ENCODE peak calls at places on chromosomes 12 and 14, in eight cellular contexts. N is GM04503; U is AG08396; H is activated gamma-delta T cell treated with Interleukin-2 at 50 U/mL for 16 hours; D is amniotic stem cell; Y is BE2C; Q is neural progenitor cell; R is effector CD4-positive, alpha-beta T cell. X is an unnamed sample.

GRCh38 chr14:68970096-68970612 is 8.9 kb downstream of the ACTN1 start:
- DNase-seq in N (no peak), U (no peak), H (peak), D (no peak), Y (no peak), Q (no peak), R (peak), X (no peak)

GRCh38 chr14:43145361-43145760 is 1361.7 kb downstream of the FSCB start:
- DNase-seq in N (no peak), U (no peak), H (no peak), D (no peak), Y (no peak), Q (no peak), R (no peak), X (no peak)

GRCh38 chr12:6697584-6698351 is 2.8 kb downstream of the PIANP start:
- DNase-seq in N (no peak), U (peak), H (no peak), D (peak), Y (peak), Q (peak), R (no peak), X (peak)

GRCh38 chr14:53147893-53148292 is 5.2 kb downstream of the DDHD1 start:
- DNase-seq in N (no peak), U (no peak), H (no peak), D (no peak), Y (no peak), Q (no peak), R (no peak), X (no peak)

GRCh38 chr12:90299121-90299520 is 590.5 kb upstream of the ATP2B1 start:
- DNase-seq in N (no peak), U (no peak), H (no peak), D (no peak), Y (no peak), Q (no peak), R (no peak), X (no peak)

GRCh38 chr14:68703093-68703492 is 89.8 kb downstream of the ZFP36L1 start:
- DNase-seq in N (no peak), U (peak), H (no peak), D (peak), Y (no peak), Q (no peak), R (peak), X (no peak)

GRCh38 chr12:86414201-86414600 is 158.0 kb upstream of the MGAT4C start:
- DNase-seq in N (no peak), U (no peak), H (no peak), D (no peak), Y (no peak), Q (no peak), R (no peak), X (no peak)

GRCh38 chr14:49940805-49941421 is 48.0 kb downstream of the ARF6 start:
- DNase-seq in N (peak), U (no peak), H (no peak), D (no peak), Y (no peak), Q (no peak), R (no peak), X (no peak)

GRCh38 chr14:38409081-38409705 is 153.3 kb upstream of the CLEC14A start:
- DNase-seq in N (no peak), U (no peak), H (no peak), D (no peak), Y (no peak), Q (no peak), R (no peak), X (no peak)

GRCh38 chr12:89682284-89682683 is 26.4 kb downstream of the ATP2B1 start:
- DNase-seq in N (no peak), U (no peak), H (no peak), D (no peak), Y (no peak), Q (no peak), R (no peak), X (no peak)

GRCh38 chr14:73723799-73724621 is 9.8 kb upstream of the PNMA1 start:
- DNase-seq in N (peak), U (peak), H (no peak), D (peak), Y (no peak), Q (peak), R (no peak), X (no peak)

GRCh38 chr14:55846852-55847471 is 267.0 kb downstream of the KTN1 start:
- DNase-seq in N (peak), U (peak), H (no peak), D (no peak), Y (peak), Q (no peak), R (no peak), X (no peak)

GRCh38 chr12:96208801-96209534 is 14.8 kb downstream of the ELK3 start:
- DNase-seq in N (no peak), U (no peak), H (no peak), D (no peak), Y (no peak), Q (no peak), R (no peak), X (no peak)

GRCh38 chr14:24818054-24818822 is 184.2 kb upstream of the GZMB start:
- DNase-seq in N (no peak), U (no peak), H (no peak), D (no peak), Y (no peak), Q (no peak), R (no peak), X (no peak)

GRCh38 chr12:84375472-84375871 is 537.1 kb downstream of the SLC6A15 start:
- DNase-seq in N (no peak), U (no peak), H (no peak), D (no peak), Y (no peak), Q (no peak), R (no peak), X (no peak)

GRCh38 chr12:3054374-3054773 is 22.8 kb upstream of the TSPAN9 start:
- DNase-seq in N (no peak), U (no peak), H (no peak), D (no peak), Y (no peak), Q (no peak), R (no peak), X (no peak)

GRCh38 chr14:68844210-68844545 is 51.3 kb upstream of the ZFP36L1 start:
- DNase-seq in N (no peak), U (no peak), H (no peak), D (no peak), Y (no peak), Q (no peak), R (no peak), X (no peak)

GRCh38 chr12:115609356-115609755 is 668.1 kb downstream of the MED13L start:
- DNase-seq in N (no peak), U (no peak), H (no peak), D (no peak), Y (no peak), Q (no peak), R (no peak), X (no peak)

GRCh38 chr12:132952371-132953162 is 3.5 kb downstream of the ZNF605 start:
- DNase-seq in N (no peak), U (no peak), H (no peak), D (no peak), Y (no peak), Q (no peak), R (no peak), X (no peak)

GRCh38 chr14:52447236-52447635 is 105.1 kb downstream of the TXNDC16 start:
- DNase-seq in N (no peak), U (no peak), H (no peak), D (no peak), Y (no peak), Q (no peak), R (no peak), X (no peak)

GRCh38 chr14:54773171-54774006 is 129.2 kb downstream of the GCH1 start:
- DNase-seq in N (peak), U (peak), H (no peak), D (peak), Y (peak), Q (peak), R (peak), X (peak)

GRCh38 chr14:102508774-102509743 is 517 bp downstream of the ANKRD9 start:
- DNase-seq in N (no peak), U (peak), H (peak), D (no peak), Y (peak), Q (no peak), R (peak), X (no peak)

GRCh38 chr14:39491134-39491541 is 58.9 kb upstream of the FBXO33 start:
- DNase-seq in N (no peak), U (peak), H (no peak), D (no peak), Y (no peak), Q (peak), R (no peak), X (no peak)

GRCh38 chr12:91523831-91524230 is 341.2 kb upstream of the DCN start:
- DNase-seq in N (no peak), U (no peak), H (no peak), D (no peak), Y (no peak), Q (no peak), R (no peak), X (no peak)

GRCh38 chr12:124684496-124684895 is 117.1 kb upstream of the NCOR2 start:
- DNase-seq in N (no peak), U (no peak), H (no peak), D (no peak), Y (peak), Q (no peak), R (no peak), X (no peak)

GRCh38 chr14:99879401-99880295 is 86.4 kb downstream of the EML1 start:
- DNase-seq in N (peak), U (peak), H (no peak), D (peak), Y (no peak), Q (no peak), R (no peak), X (peak)

GRCh38 chr12:12272869-12273268 is 6.0 kb upstream of the LRP6 start:
- DNase-seq in N (no peak), U (peak), H (no peak), D (no peak), Y (no peak), Q (peak), R (no peak), X (no peak)

GRCh38 chr14:52068741-52069616 is at the start of gene NID2:
- DNase-seq in N (peak), U (peak), H (peak), D (peak), Y (peak), Q (peak), R (peak), X (peak)

GRCh38 chr14:95652690-95653089 is 33.5 kb upstream of the TCL1B start:
- DNase-seq in N (no peak), U (no peak), H (no peak), D (no peak), Y (no peak), Q (no peak), R (no peak), X (no peak)

GRCh38 chr12:105212431-105212830 is 23.5 kb downstream of the APPL2 start:
- DNase-seq in N (peak), U (peak), H (no peak), D (peak), Y (no peak), Q (no peak), R (no peak), X (no peak)

GRCh38 chr12:105676694-105677093 is 346.2 kb downstream of the C12orf75 start:
- DNase-seq in N (no peak), U (no peak), H (no peak), D (no peak), Y (no peak), Q (no peak), R (no peak), X (peak)

GRCh38 chr12:109777544-109777943 is 55.7 kb downstream of the TRPV4 start:
- DNase-seq in N (peak), U (peak), H (no peak), D (no peak), Y (peak), Q (no peak), R (no peak), X (peak)

GRCh38 chr12:127548123-127548553 is 718.8 kb upstream of the TMEM132C start:
- DNase-seq in N (peak), U (peak), H (no peak), D (peak), Y (no peak), Q (no peak), R (no peak), X (no peak)

GRCh38 chr12:104353012-104353981 is 49.8 kb downstream of the EID3 start:
- DNase-seq in N (no peak), U (no peak), H (no peak), D (no peak), Y (no peak), Q (no peak), R (no peak), X (no peak)

GRCh38 chr12:75905975-75906374 is 125.6 kb downstream of the PHLDA1 start:
- DNase-seq in N (no peak), U (no peak), H (no peak), D (no peak), Y (no peak), Q (no peak), R (no peak), X (no peak)

GRCh38 chr12:110932048-110932447 is 11.7 kb upstream of the MYL2 start:
- DNase-seq in N (no peak), U (no peak), H (no peak), D (no peak), Y (no peak), Q (peak), R (no peak), X (peak)

GRCh38 chr14:102749833-102750775 is 27.1 kb upstream of the TRAF3 start:
- DNase-seq in N (no peak), U (no peak), H (no peak), D (no peak), Y (no peak), Q (peak), R (no peak), X (no peak)

GRCh38 chr14:103033744-103034143 is 23.6 kb downstream of the CDC42BPB start:
- DNase-seq in N (no peak), U (no peak), H (no peak), D (no peak), Y (no peak), Q (no peak), R (no peak), X (no peak)

GRCh38 chr14:64303471-64303917 is 9.3 kb upstream of the ESR2 start:
- DNase-seq in N (peak), U (peak), H (no peak), D (peak), Y (no peak), Q (peak), R (no peak), X (no peak)

GRCh38 chr14:69101331-69101826 is 51.5 kb downstream of the DCAF5 start:
- DNase-seq in N (peak), U (peak), H (no peak), D (peak), Y (no peak), Q (peak), R (no peak), X (no peak)

X was measured in WERI-Rb-1.